ENCODE peak calls at places on chromosomes 6 and 20, in ten cellular contexts. B is stimulated activated CD4-positive, alpha-beta T cell treated with anti-CD3 and anti-CD28 coated beads, Interleukin-15, amount 100 ng/mL, for 1 hour; Q is MCF 10A; A is RPMI7951; M is NCI-H1436; G is pulmonary artery endothelial cell; P is endothelial cell; E is activated T-cell treated with anti-CD3 and anti-CD28 coated beads for 48 hours; D is Caco-2; K is A549. C is an unnamed sample.
A peak's percentile ranks its signal among the peaks of the same experiment; 100 is the strongest.

GRCh38 chr6:129543981-129544380 is 166.0 kb downstream of the ARHGAP18 start:
- DNase-seq in A (peak; percentile 24), G (no peak), Q (no peak), D (no peak), P (no peak), E (no peak), M (no peak), B (no peak), K (no peak), C (no peak)

GRCh38 chr6:29791162-29791561 is 36.5 kb upstream of the HLA-G start:
- DNase-seq in K (no peak), Q (no peak), M (no peak), G (no peak), E (no peak), D (no peak), P (no peak), B (no peak), A (no peak), C (no peak)

GRCh38 chr20:50312682-50313187 is 122.1 kb downstream of the CEBPB start:
- DNase-seq in M (no peak), A (peak; percentile 94), B (no peak), D (no peak), G (peak; percentile 33), P (no peak), K (no peak), Q (peak; percentile 98), E (no peak), C (no peak)

GRCh38 chr20:35838213-35838612 is 66.4 kb downstream of the PHF20 start:
- DNase-seq in Q (no peak), G (no peak), D (no peak), K (no peak), A (no peak), E (no peak), P (no peak), M (no peak), B (no peak), C (no peak)

GRCh38 chr20:23668477-23668951 is 20.3 kb downstream of the CST4 start:
- DNase-seq in A (peak; percentile 60), Q (peak; percentile 72), P (peak; percentile 69), E (peak; percentile 23), M (peak; percentile 48), B (no peak), G (peak; percentile 13), K (peak; percentile 84), D (peak; percentile 87), C (peak; percentile 59)

GRCh38 chr6:170188571-170189001 is 102.3 kb downstream of the DLL1 start:
- DNase-seq in Q (no peak), P (no peak), E (no peak), M (no peak), K (no peak), B (no peak), A (no peak), G (no peak), D (no peak), C (no peak)

GRCh38 chr6:31889331-31889972 is 8.0 kb downstream of the EHMT2 start:
- DNase-seq in D (no peak), E (no peak), K (no peak), B (no peak), Q (no peak), G (no peak), A (no peak), P (no peak), M (no peak), C (no peak)

GRCh38 chr6:34190504-34191122 is 44.7 kb upstream of the GRM4 start:
- DNase-seq in Q (no peak), G (no peak), M (no peak), K (no peak), P (peak; percentile 21), D (no peak), A (no peak), E (no peak), B (no peak), C (no peak)

GRCh38 chr6:166523782-166524569 is 62.5 kb downstream of the RAMACL start:
- DNase-seq in M (no peak), G (no peak), P (no peak), E (no peak), B (no peak), A (no peak), Q (no peak), D (no peak), K (no peak), C (no peak)

C was measured in CD14-positive monocyte.